ENCODE peak calls at places on chromosomes 1 and 21, in eight cellular contexts. C, Y, K, U, I, O, S and B are unnamed samples.

GRCh38 chr1:110610084-110610483 is 3.9 kb upstream of the KCNA2 start:
- DNase-seq in K (no peak), C (no peak), O (no peak), S (no peak), I (no peak), U (no peak), Y (no peak), B (no peak)

GRCh38 chr21:43278359-43278758 is 109.6 kb downstream of the CRYAA start:
- DNase-seq in S (peak; percentile 16), I (no peak), C (no peak), O (peak; percentile 41), Y (peak; percentile 65), K (no peak), U (no peak), B (no peak)

GRCh38 chr1:244678687-244679086 is 25.8 kb downstream of the DESI2 start:
- DNase-seq in K (no peak), I (no peak), U (no peak), S (no peak), C (no peak), Y (no peak), O (no peak), B (no peak)

GRCh38 chr21:43992121-43992520 is 20.0 kb upstream of the TRAPPC10 start:
- DNase-seq in S (no peak), O (no peak), U (no peak), C (no peak), Y (peak; percentile 21), I (no peak), K (no peak), B (no peak)

GRCh38 chr1:117087686-117088085 is 27.6 kb downstream of the TTF2 start:
- DNase-seq in Y (no peak), U (no peak), K (no peak), I (no peak), S (no peak), O (peak; percentile 79), C (no peak), B (no peak)

GRCh38 chr1:217482356-217483102 is 148.4 kb downstream of the GPATCH2 start:
- DNase-seq in I (no peak), C (no peak), U (no peak), Y (no peak), O (no peak), K (no peak), S (no peak), B (no peak)

GRCh38 chr1:209076688-209077087 is 506.8 kb upstream of the CAMK1G start:
- DNase-seq in K (peak; percentile 10), S (no peak), U (no peak), C (no peak), Y (no peak), I (peak; percentile 4), O (no peak), B (no peak)

GRCh38 chr1:219713981-219714381 is 101.1 kb upstream of the ZC3H11B start:
- DNase-seq in U (no peak), I (no peak), O (no peak), S (no peak), K (no peak), Y (no peak), C (no peak), B (no peak)

GRCh38 chr1:39398278-39399010 is 93.0 kb upstream of the BMP8A start:
- DNase-seq in Y (peak; percentile 68), K (peak; percentile 71), S (peak; percentile 75), I (peak; percentile 95), O (peak; percentile 87), U (no peak), C (no peak), B (no peak)

GRCh38 chr1:203652718-203653461 is 26.3 kb downstream of the ATP2B4 start:
- DNase-seq in S (no peak), Y (no peak), C (no peak), O (no peak), I (no peak), U (no peak), K (no peak), B (no peak)

GRCh38 chr1:26345718-26346117 is 8.2 kb downstream of the CRYBG2 start:
- DNase-seq in K (no peak), S (no peak), C (no peak), I (no peak), U (no peak), O (no peak), Y (no peak), B (no peak)

GRCh38 chr1:158506369-158506987 is 34.5 kb downstream of the OR10R2 start:
- DNase-seq in Y (peak; percentile 44), K (peak; percentile 19), I (no peak), U (no peak), O (no peak), S (no peak), C (peak; percentile 3), B (no peak)

GRCh38 chr1:27719286-27720251 is 6.2 kb upstream of the FAM76A start:
- DNase-seq in K (no peak), Y (no peak), U (no peak), S (no peak), O (no peak), C (no peak), I (no peak), B (no peak)

GRCh38 chr1:234780531-234781162 is 170.7 kb upstream of the IRF2BP2 start:
- DNase-seq in O (no peak), C (no peak), Y (no peak), I (no peak), U (peak; percentile 96), S (no peak), K (no peak), B (no peak)

GRCh38 chr1:17012775-17013501 is 1.2 kb upstream of the ATP13A2 start:
- DNase-seq in Y (peak; percentile 20), K (no peak), I (no peak), S (no peak), U (no peak), O (no peak), C (no peak), B (no peak)

GRCh38 chr21:15904389-15904788 is 174.6 kb downstream of the USP25 start:
- DNase-seq in I (no peak), U (no peak), S (no peak), K (no peak), C (no peak), Y (no peak), O (no peak), B (no peak)

GRCh38 chr1:24009406-24009805 is 29.3 kb upstream of the SRSF10 start:
- DNase-seq in K (no peak), S (no peak), U (no peak), C (no peak), O (no peak), Y (no peak), I (no peak), B (no peak)

GRCh38 chr1:66256629-66257575 is 277.1 kb upstream of the SGIP1 start:
- DNase-seq in O (no peak), S (no peak), C (no peak), Y (no peak), I (no peak), U (no peak), K (no peak), B (no peak)

GRCh38 chr1:230861489-230861888 is 6.8 kb downstream of the C1orf198 start:
- DNase-seq in C (no peak), Y (no peak), U (no peak), O (no peak), I (no peak), K (no peak), S (no peak), B (no peak)
- H3K4me1 ChIP-seq in C (peaks cover 3% of the 10 kb centered on the region), Y (peaks cover 87% of the 10 kb centered on the region), U (peaks cover 86% of the 10 kb centered on the region), O (peaks cover 43% of the 10 kb centered on the region), I (peaks cover 44% of the 10 kb centered on the region), K (peaks cover 18% of the 10 kb centered on the region), S (peaks cover 11% of the 10 kb centered on the region), B (no peaks in the 10 kb centered on the region)

DNA sequence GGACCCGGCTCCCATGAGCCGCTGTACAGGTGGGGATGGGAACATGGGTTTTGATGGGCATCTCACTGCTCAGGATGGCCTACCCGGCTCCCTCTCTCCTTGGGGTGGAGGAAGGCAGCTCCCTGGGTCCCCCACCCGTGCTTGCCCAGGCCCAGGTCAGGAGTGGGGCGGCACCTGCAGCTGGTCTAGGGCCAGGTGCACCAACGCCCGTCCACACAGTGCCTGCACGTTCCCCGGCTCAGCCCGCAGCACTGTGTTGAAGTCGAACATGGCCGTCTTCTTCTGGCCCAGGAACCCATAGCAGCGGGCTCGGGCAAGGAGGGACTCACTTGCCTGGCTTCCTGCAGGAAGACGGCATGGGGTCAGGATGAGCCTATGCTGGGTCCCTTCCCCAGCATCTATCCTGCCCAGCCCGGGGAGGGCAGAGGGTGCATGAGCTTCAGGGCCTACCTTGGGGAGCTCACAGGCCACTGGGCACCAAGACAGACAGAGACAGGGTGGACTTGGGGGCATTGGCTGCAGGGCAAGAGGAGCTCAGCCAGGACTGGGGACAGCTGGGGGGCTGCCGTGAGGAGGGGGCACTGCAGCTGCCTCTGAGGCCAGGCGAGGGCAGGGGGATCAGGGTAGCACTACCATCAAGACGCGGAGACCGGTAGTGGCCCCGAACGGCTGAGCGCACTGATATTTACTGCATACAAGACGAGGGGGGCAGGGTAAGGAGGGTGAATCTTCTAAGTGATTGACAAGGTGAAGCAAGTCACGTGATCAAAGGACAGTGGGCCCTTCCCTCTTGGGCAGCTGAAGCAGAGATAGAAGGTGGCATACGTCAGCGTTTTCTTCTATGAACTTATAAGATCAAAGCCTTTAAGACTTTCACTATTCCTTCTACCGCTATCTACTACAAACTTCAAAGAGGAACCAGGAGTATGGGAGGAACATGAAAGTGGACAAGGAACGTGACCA is 17.8 kb downstream of the TTC34 start:
- DNase-seq in C (no peak), S (no peak), O (no peak), U (no peak), I (no peak), K (no peak), Y (no peak), B (no peak)
- H3K9me3 ChIP-seq in C (peaks cover 24% of the 10 kb centered on the region), S (peaks cover 7% of the 10 kb centered on the region), O (no peaks in the 10 kb centered on the region), U (peaks cover 31% of the 10 kb centered on the region), I (no peaks in the 10 kb centered on the region), K (peaks cover 12% of the 10 kb centered on the region), Y (peaks cover 22% of the 10 kb centered on the region), B (peaks cover 9% of the 10 kb centered on the region)

DNA sequence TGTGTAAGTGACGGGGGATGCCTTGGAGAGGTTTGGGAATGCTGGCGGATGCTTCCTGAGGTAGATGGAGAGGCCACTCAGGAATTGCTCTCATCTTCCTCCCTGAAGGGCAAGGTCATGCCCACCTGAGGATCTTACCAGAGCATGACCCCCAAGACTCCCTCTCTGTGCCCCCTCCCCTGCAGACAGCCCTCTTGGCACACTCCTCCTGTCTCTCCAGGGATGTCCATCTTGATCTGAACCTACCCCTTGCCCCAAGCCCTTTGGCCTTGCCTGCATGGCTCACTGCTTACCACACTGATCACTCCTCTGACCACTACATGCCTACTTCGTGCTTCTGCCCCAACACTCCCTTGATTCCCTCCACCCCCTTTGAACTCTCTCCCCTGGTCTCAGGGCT is 17.9 kb upstream of the MPL start:
- DNase-seq in O (no peak), S (peak; percentile 16), I (no peak), C (no peak), U (no peak), Y (no peak), K (no peak), B (no peak)
- H3K4me1 ChIP-seq in O (no peaks in the 10 kb centered on the region), S (no peaks in the 10 kb centered on the region), I (no peaks in the 10 kb centered on the region), C (no peaks in the 10 kb centered on the region), U (no peaks in the 10 kb centered on the region), Y (no peaks in the 10 kb centered on the region), K (no peaks in the 10 kb centered on the region), B (no peaks in the 10 kb centered on the region)

DNA sequence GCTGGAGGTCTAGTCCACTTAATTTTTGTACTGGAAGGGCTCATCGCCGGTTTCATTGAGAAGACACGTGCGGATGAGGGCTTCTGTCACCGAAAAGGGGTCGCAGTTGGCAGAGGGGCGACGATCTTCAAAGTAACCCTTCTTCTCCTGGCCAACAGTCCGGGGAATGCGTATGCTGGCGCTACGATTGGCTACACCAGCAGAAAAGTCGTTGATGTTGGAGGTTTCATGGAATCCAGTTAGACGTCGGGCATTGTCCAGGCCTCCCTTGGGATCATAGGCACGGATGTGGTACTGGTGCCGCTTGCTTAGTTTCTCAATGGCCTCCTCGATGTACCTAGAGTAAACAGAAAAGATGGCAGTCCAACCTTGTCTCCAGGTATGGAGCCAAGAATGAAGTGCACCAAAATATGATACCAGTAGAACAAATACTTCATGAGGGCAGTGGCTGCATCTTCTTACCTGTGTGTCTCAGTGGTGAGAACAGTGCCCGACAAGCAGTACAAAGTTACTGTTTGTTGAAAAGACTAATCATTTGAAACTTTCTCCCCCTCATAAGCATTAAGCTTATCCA is 7.1 kb downstream of the GLUL start:
- DNase-seq in C (no peak), S (no peak), O (peak; percentile 49), Y (no peak), I (no peak), U (no peak), K (no peak), B (no peak)
- H3K9me3 ChIP-seq in C (no peaks in the 10 kb centered on the region), S (no peaks in the 10 kb centered on the region), O (no peaks in the 10 kb centered on the region), Y (no peaks in the 10 kb centered on the region), I (no peaks in the 10 kb centered on the region), U (no peaks in the 10 kb centered on the region), K (no peaks in the 10 kb centered on the region), B (no peaks in the 10 kb centered on the region)